ENCODE peak calls at places on chromosomes 5 and 9, in six cellular contexts. M is GM12891, V is GM12878, J is H1, Q is HepG2, W is K562. S is an unnamed sample.

GRCh38 chr5:139925650-139926640 is 117.2 kb downstream of the NRG2 start:
- DNase-seq in J (peak), V (no peak), W (no peak), M (no peak), Q (no peak), S (no peak)

GRCh38 chr5:171874210-171874609 is 88.6 kb downstream of the SMIM23 start:
- DNase-seq in W (no peak), V (no peak), M (no peak), J (no peak), Q (no peak), S (no peak)

GRCh38 chr5:41695920-41696582 is 174.2 kb downstream of the OXCT1 start:
- DNase-seq in V (no peak), J (no peak), Q (no peak), W (peak), M (no peak), S (no peak)

GRCh38 chr9:75148551-75148950 is 60.2 kb downstream of the OSTF1 start:
- DNase-seq in Q (no peak), J (no peak), M (no peak), V (no peak), W (no peak), S (no peak)

GRCh38 chr5:111131356-111131755 is 39.2 kb downstream of the WDR36 start:
- DNase-seq in V (no peak), M (no peak), W (no peak), J (no peak), Q (no peak), S (no peak)

GRCh38 chr5:137619191-137619870 is 116.6 kb downstream of the KLHL3 start:
- DNase-seq in W (peak), Q (no peak), V (no peak), M (no peak), J (no peak), S (no peak)

GRCh38 chr5:54531536-54531935 is 14.0 kb downstream of the SNX18 start:
- DNase-seq in V (no peak), J (no peak), M (no peak), Q (no peak), W (no peak), S (no peak)

GRCh38 chr5:50593681-50594080 is 72.8 kb upstream of the PARP8 start:
- DNase-seq in V (no peak), M (no peak), Q (no peak), W (no peak), J (no peak), S (no peak)

GRCh38 chr9:134671341-134672113 is 29.9 kb downstream of the COL5A1 start:
- DNase-seq in V (no peak), Q (no peak), M (no peak), W (no peak), J (no peak), S (no peak)

GRCh38 chr9:131262327-131263032 is 13.8 kb downstream of the FAM78A start:
- DNase-seq in J (no peak), Q (no peak), M (no peak), V (no peak), W (peak), S (no peak)

GRCh38 chr5:107338341-107338740 is 332.4 kb downstream of the EFNA5 start:
- DNase-seq in V (no peak), J (no peak), M (no peak), W (no peak), Q (no peak), S (no peak)

GRCh38 chr9:133708770-133709611 is 29.2 kb downstream of the SARDH start:
- DNase-seq in M (no peak), Q (no peak), J (no peak), W (no peak), V (peak), S (peak)

GRCh38 chr5:9698125-9698848 is 68.1 kb upstream of the TAS2R1 start:
- DNase-seq in V (no peak), J (no peak), Q (no peak), M (no peak), W (no peak), S (no peak)

GRCh38 chr9:29802454-29802853 is 2229.2 kb upstream of the C9orf72 start:
- DNase-seq in V (no peak), J (no peak), Q (no peak), W (no peak), M (no peak), S (no peak)

GRCh38 chr5:173530547-173530946 is 85.9 kb downstream of the BOD1 start:
- DNase-seq in W (peak), J (peak), V (no peak), M (no peak), Q (peak), S (no peak)

GRCh38 chr9:91193658-91194391 is 167.9 kb downstream of the AUH start:
- DNase-seq in Q (peak), W (peak), M (peak), J (peak), V (no peak), S (peak)

GRCh38 chr5:159211712-159212111 is 2.4 kb upstream of the RNF145 start:
- DNase-seq in W (peak), V (no peak), Q (no peak), J (no peak), M (no peak), S (no peak)

GRCh38 chr9:128927731-128928411 is 7.1 kb downstream of the PHYHD1 start:
- DNase-seq in V (peak), M (no peak), J (peak), Q (no peak), W (peak), S (peak)

GRCh38 chr5:2185646-2186471 is 303.1 kb upstream of the IRX4 start:
- DNase-seq in W (no peak), M (no peak), Q (no peak), J (peak), V (no peak), S (no peak)

GRCh38 chr5:1474183-1474839 is 29.1 kb upstream of the SLC6A3 start:
- DNase-seq in M (no peak), W (no peak), J (no peak), Q (no peak), V (no peak), S (no peak)

GRCh38 chr5:2027790-2028189 is 145.1 kb upstream of the IRX4 start:
- DNase-seq in M (no peak), Q (no peak), W (no peak), J (no peak), V (no peak), S (no peak)

GRCh38 chr5:17123010-17123409 is 94.4 kb upstream of the BASP1 start:
- DNase-seq in W (no peak), J (no peak), Q (no peak), V (no peak), M (no peak), S (no peak)

GRCh38 chr5:137320056-137321045 is 178.8 kb downstream of the SPOCK1 start:
- DNase-seq in M (peak), J (peak), Q (peak), W (peak), V (no peak), S (peak)

GRCh38 chr9:76621011-76621410 is 143.2 kb upstream of the PCA3 start:
- DNase-seq in J (no peak), V (no peak), W (no peak), M (no peak), Q (no peak), S (no peak)

GRCh38 chr5:42756630-42757601 is at the start of gene CCDC152:
- DNase-seq in J (peak), W (peak), V (no peak), Q (no peak), M (peak), S (peak)

GRCh38 chr5:115415143-115415491 is 118.7 kb upstream of the CCDC112 start:
- DNase-seq in M (no peak), Q (peak), J (no peak), V (no peak), W (no peak), S (no peak)

GRCh38 chr5:170760126-170760525 is 23.4 kb upstream of the GABRP start:
- DNase-seq in J (no peak), Q (no peak), M (no peak), W (no peak), V (no peak), S (no peak)

GRCh38 chr9:34991833-34992375 is 2.4 kb downstream of the DNAJB5 start:
- DNase-seq in J (peak), Q (peak), V (no peak), M (no peak), W (peak), S (no peak)

GRCh38 chr9:27276182-27277030 is 20.5 kb downstream of the EQTN start:
- DNase-seq in M (peak), W (peak), Q (peak), J (no peak), V (no peak), S (peak)

GRCh38 chr5:119515192-119515591 is 62.9 kb downstream of the HSD17B4 start:
- DNase-seq in M (no peak), J (no peak), W (no peak), V (no peak), Q (no peak), S (no peak)

GRCh38 chr9:79611091-79611614 is 39.4 kb downstream of the TLE4 start:
- DNase-seq in W (peak), Q (no peak), M (no peak), V (no peak), J (no peak), S (no peak)

GRCh38 chr9:125747053-125747764 is at the start of gene PBX3:
- DNase-seq in V (no peak), Q (no peak), W (peak), M (peak), J (peak), S (peak)

GRCh38 chr9:88418025-88418424 is 29.8 kb downstream of the SPIN1 start:
- DNase-seq in Q (no peak), W (no peak), J (no peak), V (no peak), M (no peak), S (no peak)

GRCh38 chr5:77143998-77144836 is 57.1 kb upstream of the ZBED3 start:
- DNase-seq in M (peak), W (peak), V (peak), J (peak), Q (peak), S (no peak)

GRCh38 chr5:77144837-77145139 is 57.7 kb upstream of the ZBED3 start:
- DNase-seq in V (no peak), W (no peak), Q (no peak), M (no peak), J (no peak), S (no peak)

GRCh38 chr5:77138981-77139380 is 51.9 kb upstream of the ZBED3 start:
- DNase-seq in V (no peak), W (peak), Q (no peak), M (no peak), J (no peak), S (no peak)

GRCh38 chr5:77145666-77146065 is 58.6 kb upstream of the ZBED3 start:
- DNase-seq in J (no peak), Q (no peak), V (no peak), M (no peak), W (no peak), S (no peak)

DNA sequence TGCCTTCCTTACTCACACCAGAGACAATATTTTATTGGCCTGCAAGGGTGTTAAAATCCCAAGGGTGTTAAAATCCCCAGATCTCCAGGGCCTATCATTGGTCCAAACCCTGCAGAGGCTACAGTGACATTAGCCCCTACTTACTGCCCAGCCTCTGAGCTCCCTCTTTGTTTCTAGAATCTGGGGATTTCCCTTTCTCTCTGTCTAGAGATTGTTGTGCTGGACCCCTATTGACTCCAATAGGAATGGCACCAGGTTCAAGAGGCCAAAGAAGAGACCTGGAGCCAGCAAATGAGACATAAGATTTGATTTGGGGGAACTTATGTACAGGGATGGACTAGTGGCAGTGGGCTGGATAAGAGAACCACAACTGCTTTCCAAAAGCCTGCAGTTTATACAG is 53.3 kb upstream of the ZBED3 start:
- DNase-seq in V (no peak), J (no peak), W (no peak), Q (no peak), M (no peak), S (no peak)
- TF ChIP-seq TAF1 in V (no peak), J (no peak), W (no peak), Q (no peak), M (no peak), S (no peak)

GRCh38 chr9:127422133-127422782 is 1.9 kb upstream of the ZNF79 start:
- DNase-seq in V (no peak), M (no peak), W (peak), Q (no peak), J (no peak), S (no peak)

GRCh38 chr9:127424669-127424986 is 446 bp downstream of the ZNF79 start:
- DNase-seq in V (no peak), Q (no peak), M (no peak), J (no peak), W (peak), S (no peak)

GRCh38 chr9:127422787-127423186 is 1.4 kb upstream of the ZNF79 start:
- DNase-seq in M (no peak), W (no peak), J (no peak), V (no peak), Q (no peak), S (no peak)

GRCh38 chr9:127423591-127423933 is 620 bp upstream of the ZNF79 start:
- DNase-seq in J (no peak), V (no peak), M (no peak), Q (no peak), W (no peak), S (no peak)

DNA sequence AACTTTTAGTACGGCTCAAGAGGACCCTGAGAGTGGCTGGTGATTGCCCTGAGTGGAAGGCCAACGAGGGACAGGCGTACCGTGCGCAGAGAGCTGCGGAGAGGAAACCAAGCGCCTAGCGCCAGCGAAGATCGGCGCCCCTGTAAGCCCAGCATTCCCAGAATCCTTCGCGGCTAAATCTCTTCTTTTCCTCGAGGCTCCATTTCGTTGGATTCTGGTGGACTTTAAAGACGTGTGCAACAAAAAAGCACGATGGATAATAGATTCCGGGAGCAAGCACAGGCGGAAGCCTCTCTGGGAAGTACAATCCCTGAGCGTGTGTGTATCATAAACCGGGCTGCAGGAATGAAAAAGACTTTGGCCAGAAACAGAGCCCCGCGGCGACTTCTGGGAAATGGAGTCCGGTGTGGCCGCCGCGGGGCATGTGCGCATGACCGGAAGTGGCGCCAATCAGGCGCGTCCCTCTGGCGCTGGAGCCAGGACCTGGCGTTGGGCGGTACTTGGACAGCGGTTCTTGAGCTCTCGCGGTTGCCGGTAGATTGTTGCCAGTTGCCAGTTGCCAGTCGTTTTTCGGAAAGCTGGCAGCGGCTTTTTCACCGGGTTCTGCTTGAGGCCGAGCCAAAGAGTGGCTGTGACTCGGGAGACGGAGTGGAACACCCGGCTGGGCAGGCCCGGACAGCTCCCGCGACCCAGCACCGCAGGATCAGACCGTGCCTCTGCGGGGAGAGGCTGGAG is at the start of gene ZNF79:
- DNase-seq in M (peak), W (peak), J (peak), V (peak), Q (peak), S (peak)
- TF ChIP-seq POLR2A in M (peak), W (peak), J (peak), V (peak), Q (peak), S (peak)

GRCh38 chr5:22250528-22250927 is 602.6 kb downstream of the CDH12 start:
- DNase-seq in Q (no peak), J (no peak), M (no peak), W (no peak), V (no peak), S (no peak)

GRCh38 chr5:22249209-22249608 is 603.9 kb downstream of the CDH12 start:
- DNase-seq in Q (no peak), J (no peak), M (no peak), W (no peak), V (no peak), S (no peak)
- TF ChIP-seq POLR2AphosphoS5 in Q (no peak), J (no peak), M (no peak), W (no peak), V (no peak), S (no peak)

GRCh38 chr5:146446861-146447733 is at the start of gene TCERG1:
- DNase-seq in J (peak), V (peak), W (peak), M (peak), Q (peak), S (peak)
- TF ChIP-seq TAF1 in J (peak), V (peak), W (peak), M (peak), Q (peak), S (peak)

DNA sequence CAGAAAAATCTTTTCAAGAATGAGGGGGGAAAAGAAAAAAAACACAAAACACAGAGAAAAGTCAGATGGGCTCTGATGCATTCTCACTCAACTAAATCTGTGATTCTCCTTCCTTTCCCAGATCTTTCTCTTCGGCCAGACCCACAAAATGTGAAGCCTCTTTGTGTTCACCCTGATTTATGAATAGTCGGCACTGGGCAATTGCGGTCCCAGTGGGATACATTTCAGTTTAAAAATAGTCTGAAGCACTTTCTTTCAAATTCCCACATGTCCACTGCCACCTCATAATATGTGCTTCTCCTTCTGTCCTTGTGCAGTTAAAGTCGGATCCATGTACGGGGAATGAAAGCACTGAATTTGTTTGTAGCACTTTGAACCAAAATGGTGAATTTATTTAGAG is 995.4 kb upstream of the WWC1 start:
- DNase-seq in J (no peak), M (no peak), V (no peak), Q (no peak), W (no peak), S (no peak)
- TF ChIP-seq POLR2A in J (no peak), M (no peak), V (no peak), Q (no peak), W (no peak), S (no peak)

GRCh38 chr9:114343471-114344187 is 14.0 kb downstream of the ORM2 start:
- DNase-seq in J (no peak), W (no peak), V (no peak), Q (no peak), M (no peak), S (no peak)
- TF ChIP-seq POLR2AphosphoS5 in J (no peak), W (no peak), V (no peak), Q (no peak), M (no peak), S (no peak)

DNA sequence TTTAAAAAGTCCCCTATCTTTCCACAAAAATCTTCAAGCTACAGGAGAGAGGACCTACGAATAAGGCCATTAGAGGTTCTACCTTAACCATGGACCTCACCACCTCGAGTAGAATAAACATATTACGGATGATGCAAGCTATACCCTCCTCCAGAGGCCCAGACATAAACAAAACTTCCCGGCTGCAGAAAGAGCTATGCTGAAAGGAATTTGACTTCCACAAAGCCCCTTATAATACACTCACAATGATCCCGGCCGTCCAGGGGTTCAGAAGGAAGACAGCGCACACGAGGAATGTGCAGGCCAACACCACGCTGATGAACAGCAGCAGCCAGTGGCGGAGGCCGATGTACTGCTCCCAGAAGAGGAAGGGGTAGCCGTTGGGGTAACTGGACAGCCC is 59.0 kb downstream of the PTCH1 start:
- DNase-seq in J (no peak), M (no peak), W (no peak), Q (no peak), V (no peak), S (no peak)
- TF ChIP-seq TAF1 in J (no peak), M (no peak), W (no peak), Q (no peak), V (no peak), S (no peak)

GRCh38 chr9:136402067-136402466 is 2.1 kb upstream of the SNAPC4 start:
- DNase-seq in V (no peak), Q (no peak), W (no peak), J (no peak), M (no peak), S (no peak)

GRCh38 chr9:136401173-136401922 is 1.4 kb upstream of the SNAPC4 start:
- DNase-seq in M (no peak), J (no peak), V (no peak), W (no peak), Q (no peak), S (no peak)

GRCh38 chr9:136398286-136398685 is 1.7 kb downstream of the SNAPC4 start:
- DNase-seq in M (no peak), Q (no peak), W (no peak), V (no peak), J (no peak), S (no peak)

GRCh38 chr9:136399176-136400037 is 563 bp downstream of the SNAPC4 start:
- DNase-seq in Q (no peak), W (peak), V (no peak), M (no peak), J (no peak), S (peak)

GRCh38 chr9:136400038-136400834 is at the start of gene SNAPC4:
- DNase-seq in J (peak), Q (peak), V (peak), W (peak), M (peak), S (peak)
- TF ChIP-seq POLR2A in J (peak), Q (peak), V (peak), W (peak), M (peak), S (peak)

GRCh38 chr9:19232830-19233194 is 2.3 kb downstream of the DENND4C start:
- DNase-seq in W (peak), M (no peak), V (peak), Q (no peak), J (no peak), S (peak)
- TF ChIP-seq POLR2AphosphoS5 in W (no peak), M (no peak), V (no peak), Q (no peak), J (no peak), S (no peak)